ENCODE peak calls at places on chromosomes 5 and 9, in ten cellular contexts. G, Y, O, L, K, C, E, S, R and M are unnamed samples.

GRCh38 chr5:35781181-35781580 is 75.5 kb upstream of the IL7R start:
- DNase-seq in K (no peak), O (no peak), L (no peak), R (no peak), E (no peak), S (peak), C (no peak), Y (no peak), G (no peak), M (no peak)

GRCh38 chr5:142475102-142475501 is 150.3 kb upstream of the SPRY4 start:
- DNase-seq in G (no peak), C (peak), L (no peak), K (no peak), R (no peak), S (no peak), Y (no peak), O (no peak), E (no peak), M (peak)

GRCh38 chr9:17291766-17292165 is 156.9 kb downstream of the CNTLN start:
- DNase-seq in E (no peak), K (no peak), R (no peak), O (no peak), L (no peak), Y (peak), S (peak), G (no peak), C (no peak), M (peak)

GRCh38 chr9:84397151-84397728 is 56.7 kb upstream of the SLC28A3 start:
- DNase-seq in G (peak), E (peak), Y (peak), R (peak), S (peak), K (peak), C (peak), L (peak), O (peak), M (peak)

GRCh38 chr5:64811050-64811640 is 42.4 kb downstream of the CWC27 start:
- DNase-seq in O (peak), E (no peak), G (peak), L (no peak), C (no peak), R (peak), K (peak), Y (peak), S (peak), M (peak)

GRCh38 chr9:74742792-74743389 is 144.8 kb downstream of the TRPM6 start:
- DNase-seq in C (peak), Y (peak), E (peak), G (peak), O (peak), L (no peak), R (peak), S (peak), K (no peak), M (peak)

GRCh38 chr9:88748566-88749238 is 213.7 kb downstream of the NXNL2 start:
- DNase-seq in O (no peak), S (peak), R (no peak), L (no peak), G (no peak), Y (peak), K (no peak), C (peak), E (no peak), M (peak)

GRCh38 chr5:96714951-96715451 is 52.8 kb downstream of the CAST start:
- DNase-seq in E (no peak), S (peak), R (no peak), L (no peak), C (no peak), O (peak), K (peak), Y (peak), G (no peak), M (peak)

GRCh38 chr5:53256746-53257145 is 147.2 kb upstream of the MOCS2 start:
- DNase-seq in Y (peak), E (no peak), K (no peak), S (peak), L (no peak), R (no peak), G (no peak), O (no peak), C (no peak), M (peak)

GRCh38 chr5:97840643-97841042 is 657.6 kb upstream of the RIOK2 start:
- DNase-seq in K (no peak), Y (peak), C (no peak), G (no peak), R (no peak), O (no peak), L (no peak), S (peak), E (no peak), M (no peak)

GRCh38 chr5:143757116-143757515 is 54.8 kb upstream of the HMHB1 start:
- DNase-seq in G (no peak), C (no peak), L (no peak), E (no peak), K (no peak), Y (no peak), R (no peak), S (peak), O (no peak), M (no peak)

GRCh38 chr5:154403776-154404387 is 41.9 kb upstream of the SAP30L start:
- DNase-seq in G (no peak), S (no peak), E (no peak), Y (no peak), O (no peak), R (no peak), L (no peak), C (no peak), K (no peak), M (no peak)

GRCh38 chr5:74895906-74896305 is 29.7 kb upstream of the FAM169A start:
- DNase-seq in S (peak), G (no peak), C (no peak), E (peak), O (no peak), R (no peak), K (no peak), Y (peak), L (peak), M (peak)

GRCh38 chr9:134604834-134605233 is 36.8 kb upstream of the COL5A1 start:
- DNase-seq in C (no peak), O (no peak), L (no peak), K (peak), R (no peak), E (no peak), G (peak), S (no peak), Y (no peak), M (no peak)

GRCh38 chr5:132825165-132825823 is 5.2 kb downstream of the SHROOM1 start:
- DNase-seq in O (no peak), R (peak), G (no peak), S (no peak), Y (no peak), C (peak), E (no peak), L (no peak), K (no peak), M (no peak)

GRCh38 chr5:10645146-10645545 is 81.3 kb downstream of the ANKRD33B start:
- DNase-seq in K (no peak), O (no peak), L (no peak), E (no peak), C (no peak), Y (no peak), S (no peak), G (no peak), R (peak), M (no peak)

GRCh38 chr9:136105398-136106135 is 10.5 kb upstream of the NACC2 start:
- DNase-seq in L (peak), K (no peak), G (peak), C (no peak), S (peak), O (no peak), R (no peak), Y (no peak), E (no peak), M (no peak)

GRCh38 chr5:139709587-139710369 is 61.6 kb downstream of the CXXC5 start:
- DNase-seq in E (no peak), K (no peak), O (no peak), R (peak), Y (peak), L (no peak), C (peak), G (no peak), S (no peak), M (no peak)

GRCh38 chr5:95731571-95732554 is 727 bp downstream of the RHOBTB3 start:
- DNase-seq in C (peak), Y (peak), S (peak), K (peak), E (peak), O (peak), R (peak), L (peak), G (peak), M (no peak)

GRCh38 chr5:59840200-59840601 is 53.3 kb downstream of the PDE4D start:
- DNase-seq in O (no peak), S (peak), L (no peak), C (no peak), G (peak), E (no peak), Y (peak), R (no peak), K (no peak), M (no peak)

GRCh38 chr5:174817610-174818009 is 93.2 kb downstream of the MSX2 start:
- DNase-seq in R (no peak), S (no peak), Y (no peak), L (no peak), E (no peak), O (no peak), C (no peak), K (no peak), G (no peak), M (no peak)

GRCh38 chr9:673264-673965 is 168.1 kb upstream of the DMRT1 start:
- DNase-seq in C (no peak), E (no peak), S (no peak), L (no peak), K (no peak), G (no peak), R (no peak), Y (no peak), O (no peak), M (no peak)

GRCh38 chr5:41790038-41790776 is 80.0 kb downstream of the OXCT1 start:
- DNase-seq in S (peak), E (no peak), G (peak), Y (no peak), R (no peak), K (no peak), C (no peak), O (no peak), L (no peak), M (no peak)

GRCh38 chr5:673140-673836 is 19.9 kb downstream of the TPPP start:
- DNase-seq in C (no peak), L (no peak), O (no peak), S (no peak), E (no peak), R (no peak), K (no peak), Y (no peak), G (peak), M (no peak)

GRCh38 chr9:38176256-38176655 is 107.2 kb upstream of the SHB start:
- DNase-seq in S (no peak), K (no peak), E (no peak), R (no peak), C (no peak), Y (no peak), G (no peak), O (no peak), L (no peak), M (no peak)

GRCh38 chr5:39759696-39760095 is 334.9 kb upstream of the DAB2 start:
- DNase-seq in K (no peak), Y (no peak), C (no peak), E (no peak), S (no peak), O (no peak), G (no peak), L (no peak), R (no peak), M (no peak)

GRCh38 chr5:143576721-143577484 is 173.4 kb upstream of the NR3C1 start:
- DNase-seq in K (no peak), C (no peak), E (no peak), R (no peak), L (no peak), S (peak), Y (peak), G (no peak), O (no peak), M (peak)

GRCh38 chr9:1386420-1386819 is 336.3 kb downstream of the DMRT2 start:
- DNase-seq in E (no peak), S (no peak), Y (no peak), K (no peak), R (no peak), G (no peak), C (no peak), O (no peak), L (no peak), M (no peak)